ENCODE peak calls at places on chromosomes 2 and 18, in seven cellular contexts. Z is left ventricle myocardium inferior, O is heart left ventricle, Y is tibial nerve, B is IMR-90, J is PC-9, E is uterus. X is an unnamed sample. For H3K4me1 and H3K36me3, the result is how much of the 10 kb centered on the place peaks cover.

GRCh38 chr2:64081046-64081445 is 61.8 kb upstream of the VPS54 start:
- DNase-seq in Z (no peak), O (no peak), Y (no peak), B (no peak), J (no peak), E (no peak), X (no peak)

GRCh38 chr2:128727914-128728313 is 409.2 kb upstream of the HS6ST1 start:
- DNase-seq in Z (no peak), O (no peak), Y (peak), B (peak), J (peak), E (no peak), X (no peak)

GRCh38 chr2:177161741-177162440 is 50.7 kb upstream of the HNRNPA3 start:
- DNase-seq in Z (no peak), O (no peak), Y (peak), B (peak), J (peak), E (no peak), X (no peak)

GRCh38 chr18:40168026-40168425 is 1787.0 kb upstream of the PIK3C3 start:
- DNase-seq in Z (no peak), O (no peak), Y (no peak), B (no peak), J (no peak), E (no peak), X (no peak)

GRCh38 chr18:9137168-9138066 is 836 bp downstream of the ANKRD12 start:
- DNase-seq in Z (peak), O (peak), Y (peak), B (peak), J (peak), E (peak), X (peak)

GRCh38 chr2:207928079-207928478 is 97.2 kb downstream of the PLEKHM3 start:
- DNase-seq in Z (no peak), O (no peak), Y (no peak), B (no peak), J (no peak), E (no peak), X (no peak)

GRCh38 chr18:67654101-67654500 is 137.6 kb upstream of the DSEL start:
- DNase-seq in Z (no peak), O (no peak), Y (no peak), B (no peak), J (no peak), E (no peak), X (no peak)

GRCh38 chr2:178194600-178195389 is 483 bp downstream of the OSBPL6 start:
- DNase-seq in Z (peak), O (peak), Y (no peak), B (peak), J (no peak), E (peak), X (peak)

GRCh38 chr2:8837795-8838140 is 355 bp upstream of the KIDINS220 start:
- DNase-seq in Z (no peak), O (peak), Y (no peak), B (no peak), J (no peak), E (peak), X (no peak)

GRCh38 chr18:45423664-45424063 is 191.6 kb upstream of the SLC14A2 start:
- DNase-seq in Z (no peak), O (no peak), Y (no peak), B (no peak), J (no peak), E (no peak), X (no peak)

GRCh38 chr18:68564961-68565360 is 149.9 kb downstream of the TMX3 start:
- DNase-seq in Z (no peak), O (no peak), Y (no peak), B (no peak), J (no peak), E (no peak), X (no peak)

GRCh38 chr2:50196775-50197482 is 835.0 kb downstream of the NRXN1 start:
- DNase-seq in Z (no peak), O (no peak), Y (no peak), B (no peak), J (no peak), E (no peak), X (no peak)

GRCh38 chr2:241659150-241659739 is 21.8 kb downstream of the ATG4B start:
- DNase-seq in Z (peak), O (peak), Y (peak), B (peak), J (no peak), E (peak), X (no peak)

GRCh38 chr2:100964222-100964621 is 37.9 kb upstream of the RPL31 start:
- DNase-seq in Z (no peak), O (no peak), Y (no peak), B (no peak), J (no peak), E (no peak), X (no peak)

GRCh38 chr2:41722668-41723369 is 325.0 kb upstream of the PKDCC start:
- DNase-seq in Z (peak), O (peak), Y (peak), B (peak), J (no peak), E (peak), X (no peak)

DNA sequence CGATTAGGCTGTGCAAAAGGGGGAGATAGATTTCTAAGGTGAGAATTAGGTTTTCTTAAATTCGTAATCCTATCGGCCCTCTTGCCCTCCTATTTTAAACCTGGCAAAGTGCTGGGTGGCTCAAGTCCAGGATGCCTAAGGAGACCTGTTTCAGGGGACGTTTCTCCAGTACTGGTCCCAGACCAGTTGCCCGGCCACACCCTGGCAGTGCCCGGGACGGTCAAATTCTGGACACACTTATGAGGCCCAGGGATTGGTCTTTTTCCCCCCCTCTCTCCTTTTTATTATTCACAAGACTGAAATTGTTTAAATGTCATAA is 3.2 kb downstream of the GBX2 start:
- DNase-seq in Z (no peak), O (no peak), Y (no peak), B (no peak), J (no peak), E (no peak), X (no peak)
- H3K4me1 ChIP-seq in Z (half or more), O (half or more), Y (under half), B (under half), J (under half), E (under half), X (under half)

GRCh38 chr2:197498937-197499593 is 575 bp downstream of the HSPD1 start:
- DNase-seq in Z (peak), O (peak), Y (peak), B (peak), J (no peak), E (peak), X (peak)
- H3K36me3 ChIP-seq in Z (half or more), O (half or more), Y (under half), B (under half), J (half or more), E (under half), X (under half)

DNA sequence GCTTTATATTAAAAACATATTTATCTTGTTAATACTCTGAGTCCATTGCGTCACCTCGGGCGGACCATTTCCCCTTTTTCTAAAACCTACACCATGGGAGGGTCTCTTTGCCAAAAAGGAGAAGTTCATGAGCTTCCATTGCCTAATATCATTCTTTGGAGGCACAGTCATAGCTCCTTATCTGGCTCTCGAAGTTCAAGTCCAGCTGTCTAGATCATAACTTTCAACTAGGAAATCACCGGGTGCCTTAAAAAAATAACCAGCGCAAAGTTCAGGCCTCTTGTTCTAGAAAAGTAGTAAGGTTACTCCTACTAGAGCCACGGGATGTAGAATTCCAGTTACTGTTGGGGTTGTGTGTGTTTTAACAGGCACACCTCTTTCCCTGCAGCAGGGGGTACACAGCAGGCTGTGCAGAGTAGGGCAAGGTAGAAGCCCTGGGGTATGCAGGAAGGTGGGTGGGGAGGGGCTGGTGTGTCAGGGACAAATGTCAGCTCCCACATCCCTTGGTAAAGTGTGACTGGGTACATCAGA is 50.6 kb downstream of the LRRFIP1 start:
- DNase-seq in Z (no peak), O (peak), Y (no peak), B (peak), J (peak), E (no peak), X (no peak)
- H3K4me1 ChIP-seq in Z (half or more), O (half or more), Y (under half), B (under half), J (under half), E (under half), X (half or more)

GRCh38 chr2:106117347-106117746 is 76.8 kb downstream of the UXS1 start:
- DNase-seq in Z (no peak), O (no peak), Y (no peak), B (no peak), J (no peak), E (no peak), X (no peak)
- H3K36me3 ChIP-seq in Z (under half), O (under half), Y (under half), B (under half), J (under half), E (under half), X (under half)

GRCh38 chr2:143255899-143256298 is 126.7 kb downstream of the ARHGAP15 start:
- DNase-seq in Z (no peak), O (no peak), Y (no peak), B (no peak), J (no peak), E (no peak), X (no peak)
- H3K4me1 ChIP-seq in Z (under half), O (under half), Y (under half), B (under half), J (under half), E (under half), X (under half)

GRCh38 chr2:219608399-219608964 is 10.8 kb downstream of the STK11IP start:
- DNase-seq in Z (no peak), O (no peak), Y (no peak), B (no peak), J (no peak), E (no peak), X (no peak)
- H3K36me3 ChIP-seq in Z (half or more), O (half or more), Y (under half), B (half or more), J (under half), E (under half), X (half or more)

GRCh38 chr2:157875720-157876065 is 437 bp downstream of the ACVR1 start:
- DNase-seq in Z (peak), O (no peak), Y (peak), B (no peak), J (no peak), E (peak), X (no peak)
- H3K4me1 ChIP-seq in Z (under half), O (under half), Y (under half), B (under half), J (under half), E (under half), X (under half)

DNA sequence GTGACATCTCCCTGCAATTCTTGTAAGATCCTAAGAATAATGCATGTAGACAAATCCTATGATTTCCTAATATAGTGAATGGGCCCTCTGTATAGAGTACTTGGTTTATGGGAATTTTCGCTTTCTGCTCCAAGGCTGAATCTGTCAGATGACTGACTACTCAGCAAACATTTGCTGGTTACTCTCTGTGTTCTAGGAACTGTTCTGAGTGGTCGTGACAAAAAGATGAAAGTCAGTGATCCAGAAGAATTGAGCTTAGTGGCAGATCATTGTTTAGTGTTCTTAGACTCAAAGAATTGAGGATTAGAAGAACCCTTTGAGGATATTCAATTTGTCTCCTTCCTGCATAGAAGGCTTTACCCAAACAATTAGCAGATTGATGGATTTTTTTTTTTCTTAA is 10.0 kb downstream of the XRCC5 start:
- DNase-seq in Z (no peak), O (no peak), Y (no peak), B (no peak), J (no peak), E (no peak), X (no peak)
- H3K36me3 ChIP-seq in Z (half or more), O (half or more), Y (under half), B (half or more), J (half or more), E (under half), X (half or more)

GRCh38 chr18:58975296-58975695 is 110.6 kb downstream of the ZNF532 start:
- DNase-seq in Z (no peak), O (no peak), Y (no peak), B (no peak), J (no peak), E (no peak), X (no peak)
- H3K4me1 ChIP-seq in Z (under half), O (under half), Y (under half), B (under half), J (under half), E (under half), X (under half)

GRCh38 chr18:12968619-12969018 is 20.8 kb downstream of the SEH1L start:
- DNase-seq in Z (no peak), O (no peak), Y (no peak), B (no peak), J (no peak), E (no peak), X (no peak)
- H3K36me3 ChIP-seq in Z (half or more), O (half or more), Y (under half), B (under half), J (under half), E (under half), X (under half)

X was measured in psoas muscle.